ENCODE peak calls at places on chromosomes 7 and 10, in ten cellular contexts. K is astrocyte, H is NB4, M is heart right ventricle, J is dorsolateral prefrontal cortex, G is hepatocyte, D is Panc1, U is SK-N-SH, F is fibroblast of mammary gland, R is OCI-LY7. T is an unnamed sample.

GRCh38 chr7:3892167-3892566 is 591.1 kb downstream of the SDK1 start:
- DNase-seq in U (no peak), M (no peak), J (no peak), F (no peak), K (no peak), R (no peak), D (no peak), G (no peak), H (no peak), T (no peak)

GRCh38 chr7:17844514-17845196 is 95.6 kb downstream of the SNX13 start:
- DNase-seq in U (no peak), H (no peak), J (no peak), G (no peak), D (no peak), F (no peak), K (no peak), R (no peak), M (no peak), T (no peak)

GRCh38 chr10:69956833-69957230 is 95.8 kb upstream of the MACROH2A2 start:
- DNase-seq in G (no peak), U (no peak), D (no peak), M (no peak), H (no peak), K (no peak), R (no peak), J (no peak), F (no peak), T (no peak)

GRCh38 chr7:117323877-117324699 is 1.2 kb upstream of the WNT2 start:
- DNase-seq in K (peak), U (peak), M (peak), D (no peak), R (no peak), H (no peak), G (peak), F (peak), J (no peak), T (no peak)

GRCh38 chr10:3780766-3781457 is 4.1 kb downstream of the KLF6 start:
- DNase-seq in D (no peak), H (no peak), J (no peak), G (no peak), U (no peak), F (peak), R (no peak), K (peak), M (no peak), T (no peak)

GRCh38 chr10:133131053-133131452 is 29.0 kb upstream of the KNDC1 start:
- DNase-seq in H (no peak), R (no peak), J (no peak), U (no peak), D (no peak), K (no peak), F (no peak), M (no peak), G (no peak), T (no peak)

GRCh38 chr7:93196331-93196730 is 29.9 kb downstream of the HEPACAM2 start:
- DNase-seq in M (no peak), F (no peak), G (no peak), K (no peak), U (no peak), H (peak), R (no peak), J (no peak), D (no peak), T (no peak)

GRCh38 chr10:28266449-28267224 is 36.2 kb downstream of the MPP7 start:
- DNase-seq in H (no peak), D (no peak), M (no peak), F (no peak), K (no peak), J (no peak), U (no peak), G (no peak), R (no peak), T (no peak)

GRCh38 chr7:93873998-93874574 is 16.5 kb downstream of the TFPI2 start:
- DNase-seq in J (no peak), F (no peak), G (no peak), U (no peak), R (no peak), H (no peak), M (no peak), D (no peak), K (no peak), T (no peak)

GRCh38 chr7:141369422-141369821 is 181.8 kb upstream of the AGK start:
- DNase-seq in F (no peak), G (peak), D (no peak), J (no peak), R (no peak), M (peak), H (no peak), U (no peak), K (no peak), T (no peak)

GRCh38 chr7:121297843-121298242 is 31.0 kb upstream of the WNT16 start:
- DNase-seq in U (peak), D (no peak), G (no peak), M (no peak), F (no peak), H (no peak), R (no peak), K (no peak), J (no peak), T (no peak)

DNA sequence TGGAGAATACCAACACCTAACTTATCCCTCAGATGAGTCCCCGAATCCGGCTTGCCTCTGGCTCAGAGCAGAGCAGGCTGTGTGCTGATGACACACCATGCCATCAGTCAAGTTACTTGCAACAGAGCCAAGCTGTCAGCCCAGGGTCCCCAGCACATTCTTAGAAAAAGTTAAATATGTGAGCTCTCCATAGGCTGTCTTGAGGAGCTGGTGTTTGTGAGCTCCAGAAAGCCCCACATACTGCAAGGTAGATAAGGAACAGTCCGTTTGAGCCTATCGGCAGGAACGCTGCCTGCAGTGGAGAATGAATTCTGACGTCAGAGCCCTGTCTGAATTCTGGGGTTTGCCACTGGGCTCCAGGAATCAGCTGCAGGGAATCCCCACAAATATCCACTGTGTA is 3.8 kb downstream of the SFXN4 start:
- DNase-seq in U (no peak), H (no peak), K (peak), D (no peak), F (peak), J (no peak), M (no peak), R (no peak), G (no peak), T (no peak)
- TF ChIP-seq CTCF in U (no peak), H (no peak), K (no peak), D (no peak), F (peak), J (no peak), M (no peak), R (no peak), G (no peak), T (no peak)

GRCh38 chr10:118594392-118595063 is 920 bp downstream of the PRLHR start:
- DNase-seq in F (peak), H (no peak), J (no peak), D (no peak), R (no peak), U (peak), G (peak), M (peak), K (peak), T (no peak)
- H3K4me3 ChIP-seq in F (no peak), H (no peak), J (peak), D (no peak), R (no peak), U (no peak), G (no peak), M (no peak), K (no peak), T (no peak)

GRCh38 chr7:159237022-159237421 is 92.4 kb upstream of the VIPR2 start:
- DNase-seq in H (no peak), K (no peak), F (no peak), G (no peak), D (no peak), M (no peak), U (no peak), J (no peak), R (no peak), T (no peak)

GRCh38 chr7:159239028-159239427 is 94.4 kb upstream of the VIPR2 start:
- DNase-seq in K (no peak), F (no peak), D (no peak), H (no peak), J (no peak), M (no peak), R (no peak), G (no peak), U (no peak), T (no peak)

GRCh38 chr7:159246702-159247480 is 102.2 kb upstream of the VIPR2 start:
- DNase-seq in F (no peak), G (no peak), H (no peak), K (no peak), R (no peak), U (no peak), D (no peak), J (no peak), M (no peak), T (no peak)

DNA sequence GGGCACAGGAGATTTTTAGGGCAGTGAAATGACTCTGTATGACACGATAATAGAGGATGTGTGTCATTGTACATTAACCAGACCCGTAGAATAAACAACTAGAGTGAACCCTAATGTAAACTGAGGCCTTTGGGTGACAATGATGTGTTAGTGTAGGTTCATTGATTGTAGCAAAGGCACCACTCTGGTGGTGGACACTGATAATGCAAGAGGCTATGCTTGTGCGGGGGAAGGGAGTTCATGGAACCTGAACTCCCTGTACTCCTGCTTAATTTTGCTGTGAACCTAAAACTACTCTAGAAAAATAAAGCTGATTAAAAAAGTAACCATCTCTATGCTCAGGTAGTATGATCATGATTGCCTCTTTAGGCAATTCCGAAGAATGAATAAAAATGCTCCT is 96.3 kb upstream of the VIPR2 start:
- DNase-seq in U (no peak), D (no peak), H (no peak), R (no peak), J (no peak), G (no peak), K (no peak), M (no peak), F (no peak), T (no peak)
- TF ChIP-seq CTCF in U (no peak), D (peak), H (peak), R (no peak), J (no peak), G (no peak), K (no peak), M (no peak), F (no peak), T (no peak)

DNA sequence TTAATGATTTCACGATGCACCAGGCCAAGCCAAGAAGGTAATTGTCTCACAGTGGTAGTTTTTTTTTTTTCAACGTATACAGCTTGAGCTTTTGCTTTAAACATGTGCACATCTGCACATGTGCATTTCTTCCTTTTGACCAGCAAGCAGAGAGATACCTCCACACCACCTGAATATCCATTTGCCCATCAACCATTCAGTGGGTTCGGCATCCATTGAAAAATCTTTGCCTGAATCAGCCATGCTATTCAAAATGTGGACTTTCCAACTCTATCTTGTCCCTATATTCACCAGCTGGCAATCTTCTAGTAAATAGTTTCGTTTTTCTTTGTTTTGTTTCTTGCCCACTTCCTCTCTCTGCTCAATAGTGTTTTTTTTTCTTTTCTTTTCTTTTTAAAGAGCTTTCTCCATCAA is 7.7 kb upstream of the TRA2A start:
- DNase-seq in H (no peak), G (no peak), F (no peak), K (no peak), R (peak), J (no peak), M (no peak), D (no peak), U (no peak), T (no peak)
- H3K4me3 ChIP-seq in H (no peak), G (no peak), F (no peak), K (no peak), R (peak), J (no peak), M (no peak), D (no peak), U (no peak), T (no peak)

GRCh38 chr10:121783782-121784372 is 144.0 kb downstream of the ATE1 start:
- DNase-seq in F (no peak), G (no peak), D (no peak), K (no peak), J (no peak), M (no peak), U (no peak), R (no peak), H (no peak), T (no peak)

GRCh38 chr10:121781101-121781500 is 146.7 kb downstream of the ATE1 start:
- DNase-seq in D (no peak), M (no peak), J (no peak), U (no peak), K (no peak), R (no peak), G (peak), H (no peak), F (no peak), T (no peak)
- TF ChIP-seq CTCF in D (no peak), M (no peak), J (no peak), U (no peak), K (no peak), R (no peak), G (no peak), H (no peak), F (no peak), T (no peak)

GRCh38 chr10:93281367-93281720 is 200.8 kb downstream of the MYOF start:
- DNase-seq in U (no peak), H (no peak), M (no peak), J (no peak), R (no peak), D (no peak), F (no peak), G (no peak), K (no peak), T (no peak)
- H3K4me3 ChIP-seq in U (no peak), H (no peak), M (no peak), J (no peak), R (no peak), D (no peak), F (no peak), G (no peak), K (no peak), T (no peak)

GRCh38 chr10:124532106-124532641 is 70.6 kb downstream of the LHPP start:
- DNase-seq in M (no peak), H (peak), K (no peak), J (no peak), R (peak), U (no peak), G (peak), D (no peak), F (no peak), T (no peak)
- TF ChIP-seq CTCF in M (no peak), H (peak), K (peak), J (no peak), R (peak), U (peak), G (peak), D (peak), F (peak), T (peak)

GRCh38 chr7:43649755-43650274 is 66.9 kb downstream of the STK17A start:
- DNase-seq in D (no peak), R (peak), H (peak), K (no peak), U (no peak), J (no peak), G (no peak), F (no peak), M (no peak), T (peak)
- H3K4me3 ChIP-seq in D (no peak), R (peak), H (peak), K (peak), U (no peak), J (no peak), G (no peak), F (no peak), M (no peak), T (peak)

DNA sequence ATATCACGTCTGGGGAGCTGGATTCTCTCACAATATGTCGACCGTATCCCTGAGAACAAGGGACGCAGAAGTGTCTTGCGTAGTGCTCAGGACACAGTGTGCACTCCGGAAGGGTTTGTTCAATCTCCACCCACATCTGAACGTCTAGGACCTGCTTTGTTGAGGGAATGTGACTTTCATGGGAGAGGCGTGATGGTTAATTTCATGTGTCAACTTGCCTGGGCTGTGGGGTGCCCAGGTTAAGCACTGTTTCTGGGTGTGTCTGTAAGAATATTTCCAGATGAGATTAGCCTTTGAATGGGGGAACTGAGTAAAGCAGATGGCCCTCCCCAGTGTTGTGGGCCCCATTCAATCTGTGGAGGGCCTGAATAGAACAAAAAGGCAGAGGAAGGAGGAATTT is 80.4 kb upstream of the SFMBT2 start:
- DNase-seq in F (no peak), U (no peak), R (no peak), M (no peak), G (no peak), D (no peak), J (no peak), H (no peak), K (no peak), T (no peak)
- TF ChIP-seq CTCF in F (no peak), U (no peak), R (no peak), M (no peak), G (no peak), D (no peak), J (no peak), H (no peak), K (no peak), T (no peak)

GRCh38 chr7:45922810-45923209 is 1.7 kb upstream of the IGFBP3 start:
- DNase-seq in G (no peak), U (no peak), J (no peak), F (no peak), D (no peak), M (no peak), R (peak), K (peak), H (no peak), T (no peak)

GRCh38 chr7:45920543-45921380 is at the start of gene IGFBP3:
- DNase-seq in M (peak), R (no peak), J (no peak), K (peak), F (peak), G (peak), U (peak), D (no peak), H (no peak), T (no peak)

GRCh38 chr7:45923290-45923689 is 2.2 kb upstream of the IGFBP3 start:
- DNase-seq in D (no peak), U (peak), J (peak), M (peak), K (peak), G (peak), R (peak), H (peak), F (peak), T (no peak)

GRCh38 chr7:45921381-45921698 is 268 bp upstream of the IGFBP3 start:
- DNase-seq in M (no peak), G (no peak), K (no peak), D (no peak), H (no peak), J (no peak), F (no peak), R (no peak), U (no peak), T (no peak)

DNA sequence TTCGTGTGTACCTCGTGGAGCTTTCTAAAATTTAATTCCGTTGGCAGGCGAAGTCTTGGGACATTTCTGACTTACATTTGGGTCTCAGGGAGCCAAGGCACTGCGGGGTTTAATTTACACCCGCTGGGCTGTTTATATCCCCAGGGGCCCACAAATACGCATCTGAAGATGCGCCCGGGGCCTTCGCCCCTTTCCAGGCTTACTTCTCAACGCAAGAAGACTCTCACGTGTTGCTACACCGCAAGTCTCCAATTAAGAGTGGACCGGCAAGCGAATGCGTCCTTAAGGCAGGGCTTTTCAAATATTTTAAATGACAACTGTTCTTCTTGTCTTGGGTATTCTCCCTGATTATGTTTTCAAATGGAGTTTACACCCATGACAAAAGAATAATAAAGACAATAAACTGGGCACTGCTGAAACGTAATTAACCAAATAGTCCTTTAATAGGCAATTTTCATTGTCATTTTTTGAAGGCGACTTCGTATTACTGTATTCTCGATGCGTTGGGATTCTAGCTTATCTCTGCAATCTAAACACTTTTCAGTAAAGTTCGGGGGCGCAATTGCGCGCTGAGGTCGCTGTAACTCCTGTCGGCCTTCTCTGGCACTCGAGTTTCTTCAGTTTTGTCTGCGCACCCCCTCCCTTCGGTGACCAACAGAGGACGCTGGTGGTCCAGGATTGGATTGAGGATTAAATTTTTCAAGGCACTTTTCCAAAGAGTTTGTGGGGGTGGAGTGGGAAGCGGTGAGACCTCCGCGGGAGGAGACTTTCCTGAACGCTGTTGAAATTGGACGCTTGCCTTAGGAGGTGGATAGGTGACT is 837 bp upstream of the IGFBP3 start:
- DNase-seq in D (no peak), U (peak), G (peak), F (peak), H (peak), M (peak), K (peak), J (no peak), R (peak), T (no peak)
- H3K4me3 ChIP-seq in D (peak), U (peak), G (peak), F (peak), H (no peak), M (peak), K (peak), J (peak), R (no peak), T (no peak)